ENCODE peak calls at places on chromosomes 12 and 14, in nine cellular contexts. One of them, this sample, is unnamed.
A peak's percentile ranks its signal among the peaks of the same experiment; 100 is the strongest.

GRCh38 chr12:127081058-127081457 is 1185.9 kb upstream of the TMEM132C start:
- DNase-seq in A549: no peak
- DNase-seq in ovary: no peak
- DNase-seq in suprapubic skin: no peak
- DNase-seq in tibial nerve: no peak
- DNase-seq in transverse colon: no peak
- DNase-seq in GM12878: no peak
- DNase-seq in stomach: no peak
- DNase-seq in H1: no peak
- DNase-seq in this sample: no peak

GRCh38 chr12:127480775-127481314 is 786.1 kb upstream of the TMEM132C start:
- DNase-seq in tibial nerve: no peak
- DNase-seq in H1: no peak
- DNase-seq in transverse colon: no peak
- DNase-seq in GM12878: no peak
- DNase-seq in ovary: no peak
- DNase-seq in A549: no peak
- DNase-seq in suprapubic skin: no peak
- DNase-seq in stomach: no peak
- DNase-seq in this sample: no peak

GRCh38 chr14:103408491-103409155 is 23.4 kb downstream of the MARK3 start:
- DNase-seq in ovary: peak; percentile 61
- DNase-seq in H1: no peak
- DNase-seq in stomach: peak; percentile 79
- DNase-seq in GM12878: no peak
- DNase-seq in A549: no peak
- DNase-seq in transverse colon: no peak
- DNase-seq in suprapubic skin: no peak
- DNase-seq in tibial nerve: no peak
- DNase-seq in this sample: no peak

GRCh38 chr12:118061876-118062791 is 1.2 kb upstream of the WSB2 start:
- DNase-seq in stomach: peak; percentile 45
- DNase-seq in GM12878: no peak
- DNase-seq in H1: no peak
- DNase-seq in suprapubic skin: peak; percentile 81
- DNase-seq in transverse colon: peak; percentile 55
- DNase-seq in tibial nerve: no peak
- DNase-seq in A549: peak; percentile 73
- DNase-seq in ovary: peak; percentile 48
- DNase-seq in this sample: peak; percentile 78

GRCh38 chr12:116662612-116663144 is 75.2 kb downstream of the SPRING1 start:
- DNase-seq in stomach: no peak
- DNase-seq in GM12878: no peak
- DNase-seq in tibial nerve: no peak
- DNase-seq in transverse colon: peak; percentile 28
- DNase-seq in H1: no peak
- DNase-seq in suprapubic skin: no peak
- DNase-seq in A549: no peak
- DNase-seq in ovary: peak; percentile 70
- DNase-seq in this sample: no peak

GRCh38 chr14:90523544-90523943 is 126.7 kb downstream of the CALM1 start:
- DNase-seq in GM12878: no peak
- DNase-seq in H1: no peak
- DNase-seq in tibial nerve: no peak
- DNase-seq in ovary: no peak
- DNase-seq in suprapubic skin: no peak
- DNase-seq in stomach: no peak
- DNase-seq in A549: no peak
- DNase-seq in transverse colon: no peak
- DNase-seq in this sample: no peak

GRCh38 chr12:87756111-87756510 is 273.1 kb downstream of the C12orf50 start:
- DNase-seq in transverse colon: no peak
- DNase-seq in H1: no peak
- DNase-seq in stomach: no peak
- DNase-seq in ovary: no peak
- DNase-seq in tibial nerve: no peak
- DNase-seq in suprapubic skin: no peak
- DNase-seq in GM12878: no peak
- DNase-seq in A549: peak; percentile 6
- DNase-seq in this sample: no peak

GRCh38 chr14:29637406-29637805 is 290.2 kb downstream of the PRKD1 start:
- DNase-seq in H1: no peak
- DNase-seq in ovary: peak; percentile 70
- DNase-seq in transverse colon: no peak
- DNase-seq in tibial nerve: peak; percentile 61
- DNase-seq in suprapubic skin: no peak
- DNase-seq in GM12878: no peak
- DNase-seq in A549: no peak
- DNase-seq in stomach: peak; percentile 83
- DNase-seq in this sample: no peak

DNA sequence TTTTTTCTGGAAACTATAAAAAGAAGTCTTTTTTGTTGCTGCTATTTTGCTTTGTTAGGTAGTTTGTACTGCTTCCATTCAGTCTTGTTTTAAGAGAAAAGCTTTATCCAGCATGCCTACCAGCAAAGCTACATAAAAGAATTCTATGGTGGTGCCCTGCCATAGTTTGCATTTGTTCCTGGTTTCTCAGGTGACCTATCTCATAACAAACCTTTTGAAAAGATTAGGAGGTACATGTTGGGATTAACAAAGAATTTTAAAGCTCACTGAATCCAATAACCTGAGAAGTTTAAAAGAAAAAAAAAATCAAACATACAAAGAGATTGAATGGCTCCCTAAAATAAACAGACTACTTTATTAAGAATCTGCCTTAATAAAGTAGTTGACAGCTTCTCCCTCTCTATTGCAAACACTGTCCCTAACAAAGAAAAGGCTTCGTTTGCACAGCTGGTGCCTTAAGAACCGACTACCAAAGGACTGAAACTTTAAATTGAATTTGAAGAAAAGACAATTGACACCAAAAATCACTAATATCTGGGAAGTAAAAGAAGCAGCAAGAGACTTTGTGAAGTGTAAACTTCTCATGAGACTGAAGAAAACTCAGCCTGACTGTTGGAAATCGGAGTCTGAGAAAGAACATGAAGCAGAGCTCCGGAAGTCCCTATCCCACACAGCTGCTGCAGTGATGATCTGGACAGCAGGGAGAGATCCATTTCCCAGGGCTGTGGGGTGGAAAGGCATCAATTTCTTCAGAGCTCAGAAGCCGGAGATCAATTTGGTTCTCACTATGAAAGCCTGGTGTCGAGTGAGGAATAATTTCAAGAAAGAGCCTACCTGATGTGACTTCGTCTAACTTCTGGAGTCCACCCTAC is 102.7 kb upstream of the PLEKHA5 start:
- DNase-seq in tibial nerve: no peak
- DNase-seq in stomach: no peak
- DNase-seq in ovary: no peak
- DNase-seq in A549: no peak
- DNase-seq in GM12878: no peak
- DNase-seq in transverse colon: no peak
- DNase-seq in suprapubic skin: no peak
- DNase-seq in H1: no peak
- DNase-seq in this sample: no peak
- H3K27ac ChIP-seq in tibial nerve: no peak overlapping the region
- H3K27ac ChIP-seq in stomach: no peak overlapping the region
- H3K27ac ChIP-seq in ovary: no peak overlapping the region
- H3K27ac ChIP-seq in A549: no peak overlapping the region
- H3K27ac ChIP-seq in GM12878: no peak overlapping the region
- H3K27ac ChIP-seq in transverse colon: no peak overlapping the region
- H3K27ac ChIP-seq in suprapubic skin: no peak overlapping the region
- H3K27ac ChIP-seq in H1: no peak overlapping the region
- H3K27ac ChIP-seq in this sample: no peak overlapping the region

GRCh38 chr12:12404297-12404696 is 47.4 kb downstream of the BORCS5 start:
- DNase-seq in suprapubic skin: no peak
- DNase-seq in ovary: no peak
- DNase-seq in A549: no peak
- DNase-seq in transverse colon: no peak
- DNase-seq in H1: no peak
- DNase-seq in tibial nerve: no peak
- DNase-seq in stomach: no peak
- DNase-seq in GM12878: no peak
- DNase-seq in this sample: no peak

GRCh38 chr12:12400793-12401192 is 43.9 kb downstream of the BORCS5 start:
- DNase-seq in H1: no peak
- DNase-seq in stomach: no peak
- DNase-seq in ovary: no peak
- DNase-seq in A549: no peak
- DNase-seq in GM12878: no peak
- DNase-seq in tibial nerve: no peak
- DNase-seq in suprapubic skin: no peak
- DNase-seq in transverse colon: no peak
- DNase-seq in this sample: no peak

GRCh38 chr12:12405882-12406281 is 49.0 kb downstream of the BORCS5 start:
- DNase-seq in ovary: no peak
- DNase-seq in GM12878: no peak
- DNase-seq in A549: peak; percentile 28
- DNase-seq in H1: no peak
- DNase-seq in stomach: peak; percentile 92
- DNase-seq in suprapubic skin: no peak
- DNase-seq in tibial nerve: no peak
- DNase-seq in transverse colon: peak; percentile 77
- DNase-seq in this sample: no peak

GRCh38 chr12:12406762-12407161 is 49.9 kb downstream of the BORCS5 start:
- DNase-seq in suprapubic skin: no peak
- DNase-seq in ovary: no peak
- DNase-seq in stomach: no peak
- DNase-seq in GM12878: no peak
- DNase-seq in H1: no peak
- DNase-seq in transverse colon: no peak
- DNase-seq in tibial nerve: no peak
- DNase-seq in A549: no peak
- DNase-seq in this sample: no peak

DNA sequence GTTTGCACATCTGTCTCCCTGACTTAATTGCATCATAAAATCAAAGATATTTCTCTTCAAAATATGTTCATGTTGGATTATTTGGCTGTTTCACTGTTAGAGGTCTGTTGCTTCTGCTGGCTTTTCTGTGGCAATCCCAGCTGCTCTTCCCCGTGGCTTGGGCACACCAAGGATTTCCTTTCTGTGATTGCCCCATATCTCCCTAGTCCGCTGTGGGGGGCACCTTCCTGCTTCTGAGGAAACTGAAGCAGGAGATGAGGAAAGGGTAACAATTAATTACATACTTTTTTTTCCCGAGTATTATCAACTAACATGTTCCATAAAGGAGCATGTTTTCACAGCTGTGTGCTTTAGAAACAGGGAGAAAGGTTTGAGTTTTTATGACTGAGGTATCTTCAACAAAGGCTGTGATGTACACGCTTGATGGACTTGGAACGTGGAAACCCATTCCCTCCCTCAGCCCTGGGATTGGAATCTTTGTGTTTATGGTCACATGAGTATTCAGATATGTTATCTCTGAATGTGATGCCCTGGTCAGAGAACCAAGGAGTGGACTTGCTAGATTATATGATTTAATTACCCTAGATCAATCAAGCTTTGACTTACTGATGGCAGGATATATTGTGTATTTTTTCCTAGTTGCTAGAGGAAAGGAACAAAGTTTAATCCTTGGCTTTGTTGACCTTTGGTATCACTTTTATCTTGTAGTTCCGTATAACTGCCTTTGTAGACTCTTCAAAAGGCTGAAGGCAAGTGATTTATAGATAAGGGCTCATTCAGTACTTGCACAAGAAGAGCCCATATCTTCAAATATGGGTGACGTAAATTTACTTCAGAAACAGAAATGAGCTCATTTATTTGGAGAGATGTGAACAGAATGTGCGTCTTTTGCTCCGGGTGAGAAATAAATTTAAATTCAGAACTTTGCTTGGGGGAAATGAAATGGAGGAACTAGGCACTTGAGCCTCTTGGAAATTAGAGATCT is 46.7 kb downstream of the BORCS5 start:
- DNase-seq in A549: peak; percentile 30
- DNase-seq in H1: no peak
- DNase-seq in stomach: no peak
- DNase-seq in GM12878: no peak
- DNase-seq in suprapubic skin: no peak
- DNase-seq in ovary: no peak
- DNase-seq in transverse colon: peak; percentile 54
- DNase-seq in tibial nerve: no peak
- DNase-seq in this sample: no peak
- TF ChIP-seq EP300 in A549: peak; percentile 95
- TF ChIP-seq EP300 in H1: no peak
- TF ChIP-seq EP300 in stomach: no peak
- TF ChIP-seq EP300 in GM12878: no peak
- TF ChIP-seq EP300 in suprapubic skin: no peak
- TF ChIP-seq EP300 in ovary: no peak
- TF ChIP-seq EP300 in transverse colon: no peak
- TF ChIP-seq EP300 in tibial nerve: no peak
- TF ChIP-seq EP300 in this sample: no peak

DNA sequence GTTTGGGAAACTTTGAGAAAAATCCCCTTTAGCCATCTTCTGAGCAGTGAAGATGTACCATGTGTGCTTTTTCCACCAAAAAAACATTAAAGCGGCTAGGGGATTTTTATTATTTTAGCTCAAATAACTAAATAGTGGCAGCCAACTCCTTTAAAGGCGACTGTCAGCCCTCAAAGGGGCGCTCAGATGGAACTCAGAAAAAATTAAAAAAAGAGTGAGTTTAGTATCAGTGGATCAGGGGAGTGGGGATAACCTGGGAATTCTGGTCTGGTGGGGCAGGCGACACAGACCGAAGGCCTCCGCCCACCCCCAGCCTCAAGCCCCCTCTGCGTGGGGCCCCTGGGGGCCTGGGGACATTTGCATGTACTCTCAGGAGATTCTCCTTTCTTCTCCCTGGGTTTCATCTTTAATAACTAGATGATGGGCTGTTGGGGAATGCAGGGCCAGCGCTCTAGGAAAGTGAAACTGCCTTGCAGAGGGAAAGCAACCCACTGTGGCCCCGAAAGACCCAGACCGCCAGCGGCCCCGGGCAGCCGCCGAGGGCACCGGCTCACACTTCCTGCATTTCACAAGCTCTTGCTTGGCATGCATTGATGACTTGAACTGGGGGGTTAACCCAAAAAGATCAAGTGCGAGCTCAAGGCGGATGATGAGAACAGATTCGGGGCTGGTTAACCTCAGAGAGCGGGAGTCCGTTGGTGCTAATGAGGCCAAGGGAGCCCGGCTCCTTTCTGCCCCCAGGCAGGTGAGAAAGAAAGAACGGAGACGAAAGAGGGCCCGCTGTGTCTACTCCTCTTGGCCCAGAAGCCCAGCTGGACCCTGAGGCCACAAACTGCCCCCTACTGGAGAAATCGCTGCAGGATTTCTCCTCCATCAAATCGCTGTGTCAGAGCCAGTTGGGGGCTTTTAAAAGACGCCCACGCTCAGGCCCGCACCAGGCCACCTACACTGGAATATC is 7.3 kb upstream of the BATF start:
- DNase-seq in GM12878: peak; percentile 80
- DNase-seq in ovary: no peak
- DNase-seq in stomach: no peak
- DNase-seq in suprapubic skin: no peak
- DNase-seq in tibial nerve: no peak
- DNase-seq in H1: no peak
- DNase-seq in A549: no peak
- DNase-seq in transverse colon: peak; percentile 52
- DNase-seq in this sample: no peak
- TF ChIP-seq POLR2A in GM12878: peak; percentile 36
- TF ChIP-seq POLR2A in ovary: no peak
- TF ChIP-seq POLR2A in stomach: no peak
- TF ChIP-seq POLR2A in suprapubic skin: no peak
- TF ChIP-seq POLR2A in tibial nerve: no peak
- TF ChIP-seq POLR2A in H1: no peak
- TF ChIP-seq POLR2A in A549: no peak
- TF ChIP-seq POLR2A in transverse colon: no peak
- TF ChIP-seq POLR2A in this sample: no peak

DNA sequence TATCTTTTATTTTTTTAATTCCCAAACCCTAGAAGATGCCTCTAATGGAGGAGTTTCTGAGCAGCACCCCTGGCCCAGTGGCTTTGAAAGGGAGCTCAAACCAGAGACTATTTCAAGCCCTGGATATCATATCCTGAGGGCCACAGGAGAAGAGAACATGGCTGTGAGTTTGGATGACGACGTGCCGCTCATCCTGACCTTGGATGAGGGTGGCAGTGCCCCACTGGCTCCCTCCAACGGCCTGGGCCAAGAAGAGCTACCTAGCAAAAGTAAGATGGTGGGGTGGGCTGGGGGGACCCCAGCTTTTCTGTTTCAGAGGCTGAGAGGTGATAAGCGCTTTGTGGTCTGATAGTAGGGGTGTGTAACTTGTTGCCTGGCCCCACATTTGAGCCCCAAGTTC is 5.4 kb downstream of the TPCN1 start:
- DNase-seq in A549: no peak
- DNase-seq in GM12878: no peak
- DNase-seq in ovary: no peak
- DNase-seq in H1: no peak
- DNase-seq in suprapubic skin: no peak
- DNase-seq in stomach: no peak
- DNase-seq in transverse colon: no peak
- DNase-seq in tibial nerve: no peak
- DNase-seq in this sample: no peak
- H3K27ac ChIP-seq in A549: no peak overlapping the region
- H3K27ac ChIP-seq in GM12878: no peak overlapping the region
- H3K27ac ChIP-seq in ovary: no peak overlapping the region
- H3K27ac ChIP-seq in H1: no peak overlapping the region
- H3K27ac ChIP-seq in suprapubic skin: no peak overlapping the region
- H3K27ac ChIP-seq in stomach: peak overlapping the region; percentile 36
- H3K27ac ChIP-seq in transverse colon: no peak overlapping the region
- H3K27ac ChIP-seq in tibial nerve: peak overlapping the region; percentile 45
- H3K27ac ChIP-seq in this sample: peak overlapping the region; percentile 27